ENCODE peak calls at places on chromosomes 6 and 20, in nine cellular contexts. D is upper lobe of left lung, S is body of pancreas, N is A549, Q is right lobe of liver, W is HepG2, H is heart left ventricle, X is HCT116, J is GM12878. E is an unnamed sample.

GRCh38 chr6:109062756-109063352 is 31.8 kb downstream of the SESN1 start:
- ATAC-seq in D (no peak), S (no peak), N (no peak), Q (no peak), W (no peak), H (peak; percentile 33), X (no peak), J (no peak), E (no peak)

GRCh38 chr6:25927721-25928359 is 2.7 kb downstream of the SLC17A2 start:
- ATAC-seq in D (no peak), S (peak; percentile 68), N (no peak), Q (peak; percentile 23), W (no peak), H (peak; percentile 18), X (no peak), J (no peak), E (no peak)

GRCh38 chr6:137387365-137387764 is 106.8 kb downstream of the OLIG3 start:
- ATAC-seq in D (no peak), S (no peak), N (no peak), Q (peak; percentile 95), W (peak; percentile 39), H (no peak), X (no peak), J (no peak), E (no peak)

GRCh38 chr6:128478230-128479047 is 42.0 kb downstream of the PTPRK start:
- ATAC-seq in D (peak; percentile 30), S (peak; percentile 13), N (no peak), Q (peak; percentile 74), W (peak; percentile 41), H (no peak), X (no peak), J (no peak), E (no peak)

GRCh38 chr6:162068340-162068739 is 659.2 kb downstream of the PRKN start:
- ATAC-seq in D (no peak), S (no peak), N (no peak), Q (no peak), W (no peak), H (peak; percentile 45), X (no peak), J (no peak), E (no peak)

GRCh38 chr6:50520325-50520724 is 193.0 kb upstream of the TFAP2D start:
- ATAC-seq in D (no peak), S (no peak), N (no peak), Q (no peak), W (no peak), H (no peak), X (no peak), J (no peak), E (no peak)

GRCh38 chr20:57629976-57630525 is 9.8 kb upstream of the ZBP1 start:
- ATAC-seq in D (peak; percentile 38), S (no peak), N (no peak), Q (peak; percentile 32), W (no peak), H (no peak), X (no peak), J (no peak), E (no peak)

GRCh38 chr6:22828179-22829062 is 259.1 kb downstream of the HDGFL1 start:
- ATAC-seq in D (peak; percentile 88), S (peak; percentile 88), N (peak; percentile 95), Q (peak; percentile 89), W (peak; percentile 72), H (peak; percentile 95), X (peak; percentile 75), J (peak; percentile 66), E (peak; percentile 79)

GRCh38 chr6:112562348-112563220 is 215.5 kb downstream of the RFPL4B start:
- ATAC-seq in D (no peak), S (peak; percentile 40), N (no peak), Q (no peak), W (no peak), H (peak; percentile 55), X (no peak), J (no peak), E (peak; percentile 52)

GRCh38 chr20:2142649-2143048 is 41.0 kb downstream of the STK35 start:
- ATAC-seq in D (no peak), S (no peak), N (no peak), Q (no peak), W (no peak), H (peak; percentile 68), X (no peak), J (no peak), E (no peak)

GRCh38 chr6:117352466-117353081 is 73.2 kb downstream of the ROS1 start:
- ATAC-seq in D (no peak), S (no peak), N (peak; percentile 80), Q (peak; percentile 75), W (peak; percentile 82), H (no peak), X (peak; percentile 76), J (peak; percentile 70), E (no peak)

GRCh38 chr6:15317934-15318902 is 72.3 kb downstream of the JARID2 start:
- ATAC-seq in D (no peak), S (no peak), N (no peak), Q (no peak), W (peak; percentile 87), H (peak; percentile 54), X (no peak), J (peak; percentile 52), E (no peak)

GRCh38 chr6:90434096-90434495 is 137.5 kb upstream of the BACH2 start:
- ATAC-seq in D (no peak), S (no peak), N (peak; percentile 57), Q (peak; percentile 23), W (no peak), H (no peak), X (peak; percentile 74), J (no peak), E (no peak)

GRCh38 chr20:57480444-57481152 is 44.3 kb downstream of the CTCFL start:
- ATAC-seq in D (no peak), S (no peak), N (no peak), Q (no peak), W (peak; percentile 11), H (peak; percentile 54), X (no peak), J (peak; percentile 59), E (peak; percentile 12)

GRCh38 chr20:40868568-40869223 is 159.9 kb upstream of the TOP1 start:
- ATAC-seq in D (no peak), S (peak; percentile 40), N (no peak), Q (no peak), W (no peak), H (peak; percentile 69), X (no peak), J (no peak), E (peak; percentile 66)

GRCh38 chr6:118645395-118645794 is 6.0 kb downstream of the CEP85L start:
- ATAC-seq in D (no peak), S (peak; percentile 47), N (no peak), Q (peak; percentile 86), W (peak; percentile 83), H (no peak), X (no peak), J (no peak), E (no peak)

GRCh38 chr20:1154734-1155133 is 30.0 kb downstream of the TMEM74B start:
- ATAC-seq in D (no peak), S (no peak), N (no peak), Q (no peak), W (no peak), H (peak; percentile 80), X (no peak), J (no peak), E (no peak)

GRCh38 chr6:149990672-149991402 is 27.1 kb downstream of the ULBP1 start:
- ATAC-seq in D (no peak), S (peak; percentile 19), N (peak; percentile 71), Q (no peak), W (peak; percentile 57), H (no peak), X (no peak), J (peak; percentile 77), E (no peak)

GRCh38 chr6:136250686-136251008 is 536 bp upstream of the MTFR2 start:
- ATAC-seq in D (no peak), S (peak; percentile 11), N (peak; percentile 39), Q (peak; percentile 9), W (peak; percentile 29), H (peak; percentile 17), X (peak; percentile 30), J (peak; percentile 16), E (peak; percentile 10)

GRCh38 chr20:31633339-31633914 is 4.3 kb upstream of the COX4I2 start:
- ATAC-seq in D (peak; percentile 44), S (no peak), N (no peak), Q (no peak), W (peak; percentile 10), H (peak; percentile 64), X (no peak), J (no peak), E (peak; percentile 78)

GRCh38 chr6:30258204-30258603 is 45.0 kb upstream of the TRIM26 start:
- ATAC-seq in D (no peak), S (no peak), N (no peak), Q (no peak), W (no peak), H (no peak), X (no peak), J (no peak), E (no peak)

DNA sequence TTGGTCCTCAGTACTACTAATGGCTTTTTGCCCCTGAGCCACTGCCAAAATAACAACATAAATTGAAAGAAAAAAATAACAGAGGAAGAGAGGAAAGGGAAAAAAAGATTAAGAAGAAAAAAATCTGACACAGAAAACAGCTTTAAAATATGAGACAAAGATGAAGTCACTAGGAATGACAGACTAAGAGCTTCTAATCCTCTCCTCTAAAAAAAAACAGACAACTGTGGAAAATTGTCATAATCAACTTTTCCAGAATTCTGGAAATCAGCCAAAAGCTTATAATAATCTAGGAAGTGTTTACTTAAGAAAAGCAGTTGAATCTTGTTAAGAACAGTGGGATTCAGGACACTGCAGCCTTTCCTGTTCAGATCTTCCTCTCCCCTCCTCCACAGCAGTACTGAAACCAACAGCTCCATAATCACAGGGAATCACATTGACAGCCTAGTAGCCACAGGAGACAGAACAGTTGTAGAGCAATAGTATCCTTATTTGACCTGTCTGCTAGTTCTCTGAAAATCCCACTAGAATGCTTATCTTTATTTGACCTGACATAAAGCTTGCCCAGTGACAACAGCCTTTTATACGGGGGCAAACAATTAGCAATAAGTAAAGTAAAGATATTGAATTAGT is 41.6 kb downstream of the IBTK start:
- ATAC-seq in D (no peak), S (no peak), N (no peak), Q (peak; percentile 87), W (peak; percentile 49), H (peak; percentile 90), X (no peak), J (no peak), E (no peak)
- H3K27ac ChIP-seq in D (no peak overlapping the region), S (no peak overlapping the region), N (no peak overlapping the region), Q (no peak overlapping the region), W (no peak overlapping the region), H (peak overlapping the region; percentile 20), X (no peak overlapping the region), J (no peak overlapping the region), E (no peak overlapping the region)

GRCh38 chr20:49929142-49929494 is 7.1 kb upstream of the RNF114 start:
- ATAC-seq in D (no peak), S (no peak), N (peak; percentile 30), Q (no peak), W (peak; percentile 37), H (peak; percentile 27), X (no peak), J (no peak), E (no peak)
- H3K4me3 ChIP-seq in D (no peak overlapping the region), S (no peak overlapping the region), N (no peak overlapping the region), Q (no peak overlapping the region), W (peak overlapping the region; percentile 36), H (no peak overlapping the region), X (no peak overlapping the region), J (no peak overlapping the region), E (no peak overlapping the region)

GRCh38 chr20:25390538-25391528 is at the start of gene ABHD12:
- ATAC-seq in D (peak; percentile 100), S (peak; percentile 96), N (peak; percentile 98), Q (peak; percentile 99), W (peak; percentile 94), H (peak; percentile 99), X (peak; percentile 89), J (peak; percentile 96), E (peak; percentile 98)
- TF ChIP-seq POLR2A in D (peak; percentile 87), S (peak; percentile 92), N (peak; percentile 93), Q (peak; percentile 88), W (peak; percentile 96), H (peak; percentile 51), X (peak; percentile 43), J (peak; percentile 95), E (peak; percentile 82)

GRCh38 chr6:21742238-21742660 is 148.7 kb downstream of the SOX4 start:
- ATAC-seq in D (no peak), S (no peak), N (peak; percentile 45), Q (no peak), W (no peak), H (no peak), X (peak; percentile 63), J (no peak), E (no peak)
- H3K27ac ChIP-seq in D (peak overlapping the region; percentile 16), S (no peak overlapping the region), N (peak overlapping the region; percentile 80), Q (no peak overlapping the region), W (no peak overlapping the region), H (no peak overlapping the region), X (no peak overlapping the region), J (no peak overlapping the region), E (peak overlapping the region; percentile 67)